ENCODE peak calls at places on chromosomes 6 and 20, in five cellular contexts. R is Peyer's patch; A is mesenchymal stem cell; E is stimulated activated CD4-positive, alpha-beta T cell treated with anti-CD3 and anti-CD28 coated beads, Interleukin-15, amount 100 ng/mL, for 1 hour; G is activated T-helper 1 cell treated with Interleukin-2 at 50 U/mL for 16 hours. W is an unnamed sample.

GRCh38 chr20:37263686-37264085 is 2.1 kb upstream of the GHRH start:
- DNase-seq in R (no peak), A (no peak), E (no peak), G (no peak), W (no peak)

GRCh38 chr20:54139188-54139587 is 34.6 kb downstream of the CYP24A1 start:
- DNase-seq in R (no peak), A (no peak), E (no peak), G (no peak), W (no peak)

GRCh38 chr6:90222724-90223198 is 73.9 kb downstream of the BACH2 start:
- DNase-seq in R (no peak), A (peak), E (peak), G (no peak), W (no peak)

GRCh38 chr20:57361517-57361916 is 10.5 kb downstream of the RAE1 start:
- DNase-seq in R (no peak), A (peak), E (no peak), G (no peak), W (no peak)

GRCh38 chr6:34230653-34231351 is 5.9 kb upstream of the HMGA1 start:
- DNase-seq in R (no peak), A (no peak), E (no peak), G (no peak), W (no peak)

GRCh38 chr6:149383371-149383770 is 16.7 kb upstream of the SUMO4 start:
- DNase-seq in R (no peak), A (no peak), E (no peak), G (no peak), W (no peak)

GRCh38 chr20:33309631-33310030 is 26.6 kb downstream of the BPIFB1 start:
- DNase-seq in R (no peak), A (no peak), E (no peak), G (no peak), W (no peak)

GRCh38 chr6:49202923-49203322 is 260.1 kb downstream of the MMUT start:
- DNase-seq in R (no peak), A (peak), E (no peak), G (no peak), W (no peak)

GRCh38 chr6:4961322-4962168 is 42.3 kb downstream of the RPP40 start:
- DNase-seq in R (no peak), A (peak), E (no peak), G (no peak), W (no peak)

GRCh38 chr6:13846841-13847240 is 32.5 kb upstream of the MCUR1 start:
- DNase-seq in R (no peak), A (no peak), E (no peak), G (no peak), W (no peak)

GRCh38 chr20:64219202-64219601 is 36.3 kb upstream of the PCMTD2 start:
- DNase-seq in R (no peak), A (no peak), E (no peak), G (no peak), W (no peak)

GRCh38 chr6:345747-346388 is 45.7 kb upstream of the IRF4 start:
- DNase-seq in R (no peak), A (peak), E (no peak), G (no peak), W (no peak)

GRCh38 chr6:157539421-157539822 is 158.4 kb downstream of the ZDHHC14 start:
- DNase-seq in R (no peak), A (no peak), E (no peak), G (no peak), W (no peak)

GRCh38 chr20:43731927-43732326 is 5.1 kb upstream of the GTSF1L start:
- DNase-seq in R (no peak), A (no peak), E (no peak), G (no peak), W (no peak)

GRCh38 chr6:8269094-8269493 is 166.3 kb downstream of the SLC35B3 start:
- DNase-seq in R (no peak), A (no peak), E (no peak), G (no peak), W (no peak)

GRCh38 chr20:8433286-8433685 is 301.2 kb downstream of the PLCB1 start:
- DNase-seq in R (no peak), A (no peak), E (no peak), G (no peak), W (no peak)

GRCh38 chr20:25256226-25256859 is 8.5 kb downstream of the PYGB start:
- DNase-seq in R (no peak), A (no peak), E (no peak), G (no peak), W (no peak)

GRCh38 chr20:57179265-57179664 is 87.2 kb downstream of the BMP7 start:
- DNase-seq in R (no peak), A (no peak), E (no peak), G (no peak), W (no peak)

GRCh38 chr20:17680836-17681740 is 954 bp downstream of the RRBP1 start:
- DNase-seq in R (peak), A (peak), E (peak), G (peak), W (peak)

GRCh38 chr6:79789843-79790242 is 157.5 kb downstream of the ELOVL4 start:
- DNase-seq in R (no peak), A (no peak), E (no peak), G (no peak), W (no peak)

GRCh38 chr6:39707962-39708683 is 17.1 kb downstream of the KIF6 start:
- DNase-seq in R (no peak), A (no peak), E (no peak), G (no peak), W (no peak)

GRCh38 chr20:24370249-24370648 is 99.2 kb upstream of the SYNDIG1 start:
- DNase-seq in R (no peak), A (no peak), E (no peak), G (no peak), W (no peak)

GRCh38 chr6:71473908-71474307 is 185.3 kb downstream of the OGFRL1 start:
- DNase-seq in R (no peak), A (peak), E (no peak), G (no peak), W (no peak)

GRCh38 chr6:115997990-115998585 is 62.6 kb downstream of the FRK start:
- DNase-seq in R (no peak), A (no peak), E (no peak), G (no peak), W (no peak)

GRCh38 chr6:41546866-41547798 is 951 bp downstream of the FOXP4 start:
- DNase-seq in R (peak), A (peak), E (peak), G (no peak), W (peak)

GRCh38 chr6:155344341-155345006 is 30.2 kb upstream of the TFB1M start:
- DNase-seq in R (no peak), A (no peak), E (no peak), G (no peak), W (no peak)

GRCh38 chr6:113591896-113592827 is 265.0 kb upstream of the MARCKS start:
- DNase-seq in R (no peak), A (peak), E (no peak), G (no peak), W (no peak)

GRCh38 chr6:167855825-167856425 is 29.2 kb downstream of the AFDN start:
- DNase-seq in R (no peak), A (peak), E (no peak), G (no peak), W (no peak)

GRCh38 chr20:31968299-31969126 is 562 bp downstream of the XKR7 start:
- DNase-seq in R (peak), A (peak), E (peak), G (peak), W (peak)

GRCh38 chr20:59583428-59584277 is 20.7 kb upstream of the PHACTR3 start:
- DNase-seq in R (no peak), A (no peak), E (no peak), G (no peak), W (peak)

GRCh38 chr20:48689388-48689787 is 138.4 kb downstream of the PREX1 start:
- DNase-seq in R (no peak), A (no peak), E (no peak), G (no peak), W (no peak)

GRCh38 chr6:54308677-54309315 is 555 bp downstream of the TINAG start:
- DNase-seq in R (no peak), A (no peak), E (no peak), G (no peak), W (no peak)

GRCh38 chr6:54404791-54405190 is 96.5 kb downstream of the TINAG start:
- DNase-seq in R (no peak), A (no peak), E (no peak), G (no peak), W (no peak)

W was measured in stomach.